ENCODE peak calls at places on chromosome 1, in seven cellular contexts. W is T-helper 17 cell; F is CD8-positive, alpha-beta T cell; Y is pancreas; A is effector memory CD8-positive, alpha-beta T cell; O is neural crest cell; V is NCI-H774. I is an unnamed sample.

GRCh38 chr1:7402548-7402850 is 368.6 kb upstream of the VAMP3 start:
- DNase-seq in W (no peak), F (no peak), Y (no peak), A (no peak), O (peak; percentile 1), V (no peak), I (no peak)

GRCh38 chr1:115291731-115292130 is 46.3 kb downstream of the NGF start:
- DNase-seq in W (no peak), F (no peak), Y (no peak), A (no peak), O (no peak), V (no peak), I (no peak)

GRCh38 chr1:114668784-114669561 is 876 bp downstream of the DENND2C start:
- DNase-seq in W (no peak), F (no peak), Y (peak; percentile 14), A (no peak), O (no peak), V (no peak), I (no peak)

GRCh38 chr1:40782371-40782956 is 1.1 kb upstream of the KCNQ4 start:
- DNase-seq in W (no peak), F (no peak), Y (peak; percentile 30), A (no peak), O (no peak), V (no peak), I (no peak)

GRCh38 chr1:206808615-206809014 is 36.3 kb upstream of the IL10 start:
- DNase-seq in W (peak; percentile 35), F (peak; percentile 54), Y (no peak), A (peak; percentile 52), O (no peak), V (no peak), I (peak; percentile 28)

GRCh38 chr1:236853916-236854601 is 59.0 kb downstream of the MTR start:
- DNase-seq in W (no peak), F (no peak), Y (no peak), A (no peak), O (no peak), V (no peak), I (no peak)

GRCh38 chr1:1892763-1893120 is 1.9 kb upstream of the GNB1 start:
- DNase-seq in W (no peak), F (no peak), Y (no peak), A (no peak), O (no peak), V (no peak), I (no peak)

GRCh38 chr1:220669005-220669404 is 21.2 kb upstream of the C1orf115 start:
- DNase-seq in W (no peak), F (no peak), Y (no peak), A (no peak), O (no peak), V (no peak), I (no peak)

GRCh38 chr1:244049969-244050834 is 881 bp upstream of the ZBTB18 start:
- DNase-seq in W (no peak), F (no peak), Y (peak; percentile 44), A (no peak), O (no peak), V (no peak), I (peak; percentile 43)

GRCh38 chr1:162587347-162587746 is 25.8 kb downstream of the UAP1 start:
- DNase-seq in W (no peak), F (no peak), Y (peak; percentile 48), A (no peak), O (no peak), V (peak; percentile 60), I (no peak)

GRCh38 chr1:232011961-232012360 is 385.4 kb downstream of the DISC1 start:
- DNase-seq in W (no peak), F (no peak), Y (no peak), A (no peak), O (no peak), V (no peak), I (no peak)

GRCh38 chr1:209869242-209870149 is 41.7 kb downstream of the UTP25 start:
- DNase-seq in W (no peak), F (no peak), Y (no peak), A (no peak), O (no peak), V (no peak), I (no peak)

GRCh38 chr1:19877821-19878636 is 4.2 kb upstream of the OTUD3 start:
- DNase-seq in W (no peak), F (no peak), Y (no peak), A (no peak), O (no peak), V (peak; percentile 4), I (no peak)

GRCh38 chr1:6907201-6907600 is 121.9 kb downstream of the CAMTA1 start:
- DNase-seq in W (no peak), F (no peak), Y (no peak), A (no peak), O (no peak), V (no peak), I (no peak)

GRCh38 chr1:234206651-234207284 is 166.5 kb upstream of the COA6 start:
- DNase-seq in W (no peak), F (no peak), Y (no peak), A (no peak), O (no peak), V (no peak), I (no peak)

GRCh38 chr1:2788506-2789163 is 12.9 kb downstream of the TTC34 start:
- DNase-seq in W (no peak), F (no peak), Y (no peak), A (no peak), O (no peak), V (no peak), I (no peak)

GRCh38 chr1:24318988-24319863 is at the start of gene GRHL3:
- DNase-seq in W (no peak), F (peak; percentile 23), Y (peak; percentile 49), A (no peak), O (no peak), V (peak; percentile 13), I (peak; percentile 25)

GRCh38 chr1:40951943-40952743 is 27.4 kb upstream of the CTPS1 start:
- DNase-seq in W (peak; percentile 41), F (peak; percentile 62), Y (peak; percentile 85), A (peak; percentile 54), O (peak; percentile 73), V (peak; percentile 89), I (no peak)

GRCh38 chr1:39393645-39394044 is 97.8 kb upstream of the BMP8A start:
- DNase-seq in W (no peak), F (no peak), Y (no peak), A (no peak), O (no peak), V (no peak), I (no peak)

GRCh38 chr1:21599402-21599801 is 69.8 kb downstream of the RAP1GAP start:
- DNase-seq in W (no peak), F (no peak), Y (no peak), A (no peak), O (no peak), V (no peak), I (no peak)

I was measured in stimulated activated naive CD4-positive, alpha-beta T cell.